ENCODE peak calls at places on chromosome 16, in ten cellular contexts. One of them, this sample, is unnamed.

GRCh38 chr16:626787-627457 is 3.9 kb upstream of the WFIKKN1 start:
- DNase-seq in B cell: no peak
- DNase-seq in HuH-7: no peak
- DNase-seq in AG08396: peak
- DNase-seq in stimulated activated CD4-positive, alpha-beta T cell treated with anti-CD3 and anti-CD28 coated beads, TNF-alpha, amount 100 ng/mL, for 4 hours: no peak
- DNase-seq in skeletal muscle cell: peak
- DNase-seq in activated T-cell treated with anti-CD3 and anti-CD28 coated beads for 1 hour: no peak
- DNase-seq in activated naive CD8-positive, alpha-beta T cell treated with anti-CD3 and anti-CD28 coated beads for 36 hours: no peak
- DNase-seq in Ammon's horn: peak
- DNase-seq in NCI-H2081: no peak
- DNase-seq in this sample: no peak

GRCh38 chr16:46974352-46974751 is 878 bp upstream of the DNAJA2 start:
- DNase-seq in NCI-H2081: no peak
- DNase-seq in AG08396: peak
- DNase-seq in activated T-cell treated with anti-CD3 and anti-CD28 coated beads for 1 hour: no peak
- DNase-seq in HuH-7: no peak
- DNase-seq in Ammon's horn: no peak
- DNase-seq in B cell: no peak
- DNase-seq in skeletal muscle cell: no peak
- DNase-seq in activated naive CD8-positive, alpha-beta T cell treated with anti-CD3 and anti-CD28 coated beads for 36 hours: peak
- DNase-seq in stimulated activated CD4-positive, alpha-beta T cell treated with anti-CD3 and anti-CD28 coated beads, TNF-alpha, amount 100 ng/mL, for 4 hours: no peak
- DNase-seq in this sample: no peak

GRCh38 chr16:82133798-82134197 is 36.2 kb downstream of the MPHOSPH6 start:
- DNase-seq in AG08396: no peak
- DNase-seq in NCI-H2081: no peak
- DNase-seq in B cell: no peak
- DNase-seq in activated naive CD8-positive, alpha-beta T cell treated with anti-CD3 and anti-CD28 coated beads for 36 hours: peak
- DNase-seq in HuH-7: no peak
- DNase-seq in skeletal muscle cell: no peak
- DNase-seq in Ammon's horn: no peak
- DNase-seq in stimulated activated CD4-positive, alpha-beta T cell treated with anti-CD3 and anti-CD28 coated beads, TNF-alpha, amount 100 ng/mL, for 4 hours: no peak
- DNase-seq in activated T-cell treated with anti-CD3 and anti-CD28 coated beads for 1 hour: no peak
- DNase-seq in this sample: no peak

GRCh38 chr16:3490911-3491629 is 4.2 kb downstream of the C16orf90 start:
- DNase-seq in stimulated activated CD4-positive, alpha-beta T cell treated with anti-CD3 and anti-CD28 coated beads, TNF-alpha, amount 100 ng/mL, for 4 hours: no peak
- DNase-seq in skeletal muscle cell: peak
- DNase-seq in activated naive CD8-positive, alpha-beta T cell treated with anti-CD3 and anti-CD28 coated beads for 36 hours: no peak
- DNase-seq in activated T-cell treated with anti-CD3 and anti-CD28 coated beads for 1 hour: no peak
- DNase-seq in AG08396: peak
- DNase-seq in B cell: no peak
- DNase-seq in NCI-H2081: no peak
- DNase-seq in Ammon's horn: no peak
- DNase-seq in HuH-7: no peak
- DNase-seq in this sample: no peak

GRCh38 chr16:19118938-19119431 is 5.2 kb downstream of the ITPRIPL2 start:
- DNase-seq in activated naive CD8-positive, alpha-beta T cell treated with anti-CD3 and anti-CD28 coated beads for 36 hours: peak
- DNase-seq in B cell: no peak
- DNase-seq in HuH-7: no peak
- DNase-seq in Ammon's horn: peak
- DNase-seq in activated T-cell treated with anti-CD3 and anti-CD28 coated beads for 1 hour: no peak
- DNase-seq in skeletal muscle cell: peak
- DNase-seq in AG08396: peak
- DNase-seq in NCI-H2081: no peak
- DNase-seq in stimulated activated CD4-positive, alpha-beta T cell treated with anti-CD3 and anti-CD28 coated beads, TNF-alpha, amount 100 ng/mL, for 4 hours: no peak
- DNase-seq in this sample: no peak

GRCh38 chr16:20023190-20023589 is 50.5 kb downstream of the GPR139 start:
- DNase-seq in HuH-7: no peak
- DNase-seq in activated naive CD8-positive, alpha-beta T cell treated with anti-CD3 and anti-CD28 coated beads for 36 hours: no peak
- DNase-seq in stimulated activated CD4-positive, alpha-beta T cell treated with anti-CD3 and anti-CD28 coated beads, TNF-alpha, amount 100 ng/mL, for 4 hours: no peak
- DNase-seq in Ammon's horn: no peak
- DNase-seq in activated T-cell treated with anti-CD3 and anti-CD28 coated beads for 1 hour: no peak
- DNase-seq in skeletal muscle cell: no peak
- DNase-seq in B cell: no peak
- DNase-seq in NCI-H2081: no peak
- DNase-seq in AG08396: no peak
- DNase-seq in this sample: no peak

GRCh38 chr16:57023541-57024249 is 34.3 kb downstream of the NLRC5 start:
- DNase-seq in Ammon's horn: no peak
- DNase-seq in HuH-7: no peak
- DNase-seq in activated T-cell treated with anti-CD3 and anti-CD28 coated beads for 1 hour: peak
- DNase-seq in AG08396: no peak
- DNase-seq in stimulated activated CD4-positive, alpha-beta T cell treated with anti-CD3 and anti-CD28 coated beads, TNF-alpha, amount 100 ng/mL, for 4 hours: peak
- DNase-seq in NCI-H2081: no peak
- DNase-seq in activated naive CD8-positive, alpha-beta T cell treated with anti-CD3 and anti-CD28 coated beads for 36 hours: peak
- DNase-seq in skeletal muscle cell: no peak
- DNase-seq in B cell: no peak
- DNase-seq in this sample: no peak

GRCh38 chr16:49755291-49755611 is 100.7 kb downstream of the ZNF423 start:
- DNase-seq in B cell: no peak
- DNase-seq in AG08396: no peak
- DNase-seq in HuH-7: peak
- DNase-seq in Ammon's horn: peak
- DNase-seq in skeletal muscle cell: no peak
- DNase-seq in stimulated activated CD4-positive, alpha-beta T cell treated with anti-CD3 and anti-CD28 coated beads, TNF-alpha, amount 100 ng/mL, for 4 hours: no peak
- DNase-seq in NCI-H2081: no peak
- DNase-seq in activated T-cell treated with anti-CD3 and anti-CD28 coated beads for 1 hour: no peak
- DNase-seq in activated naive CD8-positive, alpha-beta T cell treated with anti-CD3 and anti-CD28 coated beads for 36 hours: no peak
- DNase-seq in this sample: no peak

GRCh38 chr16:14132696-14133048 is 61.6 kb downstream of the MRTFB start:
- DNase-seq in activated T-cell treated with anti-CD3 and anti-CD28 coated beads for 1 hour: no peak
- DNase-seq in NCI-H2081: no peak
- DNase-seq in Ammon's horn: no peak
- DNase-seq in skeletal muscle cell: no peak
- DNase-seq in B cell: no peak
- DNase-seq in stimulated activated CD4-positive, alpha-beta T cell treated with anti-CD3 and anti-CD28 coated beads, TNF-alpha, amount 100 ng/mL, for 4 hours: no peak
- DNase-seq in activated naive CD8-positive, alpha-beta T cell treated with anti-CD3 and anti-CD28 coated beads for 36 hours: no peak
- DNase-seq in HuH-7: no peak
- DNase-seq in AG08396: peak
- DNase-seq in this sample: no peak

GRCh38 chr16:70160388-70160787 is 13.2 kb upstream of the CLEC18C start:
- DNase-seq in Ammon's horn: no peak
- DNase-seq in AG08396: no peak
- DNase-seq in activated T-cell treated with anti-CD3 and anti-CD28 coated beads for 1 hour: no peak
- DNase-seq in activated naive CD8-positive, alpha-beta T cell treated with anti-CD3 and anti-CD28 coated beads for 36 hours: no peak
- DNase-seq in skeletal muscle cell: no peak
- DNase-seq in HuH-7: no peak
- DNase-seq in B cell: no peak
- DNase-seq in stimulated activated CD4-positive, alpha-beta T cell treated with anti-CD3 and anti-CD28 coated beads, TNF-alpha, amount 100 ng/mL, for 4 hours: no peak
- DNase-seq in NCI-H2081: no peak
- DNase-seq in this sample: no peak

GRCh38 chr16:11700264-11701029 is 32.2 kb downstream of the SNN start:
- DNase-seq in Ammon's horn: no peak
- DNase-seq in HuH-7: peak
- DNase-seq in AG08396: no peak
- DNase-seq in skeletal muscle cell: no peak
- DNase-seq in B cell: no peak
- DNase-seq in activated naive CD8-positive, alpha-beta T cell treated with anti-CD3 and anti-CD28 coated beads for 36 hours: no peak
- DNase-seq in activated T-cell treated with anti-CD3 and anti-CD28 coated beads for 1 hour: no peak
- DNase-seq in stimulated activated CD4-positive, alpha-beta T cell treated with anti-CD3 and anti-CD28 coated beads, TNF-alpha, amount 100 ng/mL, for 4 hours: no peak
- DNase-seq in NCI-H2081: no peak
- DNase-seq in this sample: no peak

GRCh38 chr16:28915181-28915580 is 9.9 kb downstream of the RABEP2 start:
- DNase-seq in B cell: no peak
- DNase-seq in AG08396: peak
- DNase-seq in Ammon's horn: no peak
- DNase-seq in skeletal muscle cell: peak
- DNase-seq in activated T-cell treated with anti-CD3 and anti-CD28 coated beads for 1 hour: no peak
- DNase-seq in activated naive CD8-positive, alpha-beta T cell treated with anti-CD3 and anti-CD28 coated beads for 36 hours: no peak
- DNase-seq in NCI-H2081: no peak
- DNase-seq in HuH-7: no peak
- DNase-seq in stimulated activated CD4-positive, alpha-beta T cell treated with anti-CD3 and anti-CD28 coated beads, TNF-alpha, amount 100 ng/mL, for 4 hours: no peak
- DNase-seq in this sample: no peak

GRCh38 chr16:17271687-17272086 is 199.1 kb downstream of the XYLT1 start:
- DNase-seq in Ammon's horn: peak
- DNase-seq in HuH-7: no peak
- DNase-seq in skeletal muscle cell: no peak
- DNase-seq in activated T-cell treated with anti-CD3 and anti-CD28 coated beads for 1 hour: no peak
- DNase-seq in NCI-H2081: no peak
- DNase-seq in B cell: no peak
- DNase-seq in activated naive CD8-positive, alpha-beta T cell treated with anti-CD3 and anti-CD28 coated beads for 36 hours: no peak
- DNase-seq in AG08396: no peak
- DNase-seq in stimulated activated CD4-positive, alpha-beta T cell treated with anti-CD3 and anti-CD28 coated beads, TNF-alpha, amount 100 ng/mL, for 4 hours: no peak
- DNase-seq in this sample: peak

GRCh38 chr16:71229344-71229743 is 1.2 kb downstream of the HYDIN start:
- DNase-seq in B cell: no peak
- DNase-seq in skeletal muscle cell: no peak
- DNase-seq in stimulated activated CD4-positive, alpha-beta T cell treated with anti-CD3 and anti-CD28 coated beads, TNF-alpha, amount 100 ng/mL, for 4 hours: no peak
- DNase-seq in activated T-cell treated with anti-CD3 and anti-CD28 coated beads for 1 hour: no peak
- DNase-seq in NCI-H2081: no peak
- DNase-seq in Ammon's horn: no peak
- DNase-seq in activated naive CD8-positive, alpha-beta T cell treated with anti-CD3 and anti-CD28 coated beads for 36 hours: no peak
- DNase-seq in AG08396: no peak
- DNase-seq in HuH-7: no peak
- DNase-seq in this sample: no peak

GRCh38 chr16:81585785-81586184 is 141.2 kb downstream of the CMIP start:
- DNase-seq in activated T-cell treated with anti-CD3 and anti-CD28 coated beads for 1 hour: no peak
- DNase-seq in NCI-H2081: no peak
- DNase-seq in AG08396: no peak
- DNase-seq in HuH-7: peak
- DNase-seq in skeletal muscle cell: no peak
- DNase-seq in stimulated activated CD4-positive, alpha-beta T cell treated with anti-CD3 and anti-CD28 coated beads, TNF-alpha, amount 100 ng/mL, for 4 hours: no peak
- DNase-seq in Ammon's horn: no peak
- DNase-seq in B cell: no peak
- DNase-seq in activated naive CD8-positive, alpha-beta T cell treated with anti-CD3 and anti-CD28 coated beads for 36 hours: no peak
- DNase-seq in this sample: no peak

GRCh38 chr16:10033561-10033960 is 148.7 kb downstream of the GRIN2A start:
- DNase-seq in HuH-7: no peak
- DNase-seq in Ammon's horn: no peak
- DNase-seq in AG08396: no peak
- DNase-seq in activated T-cell treated with anti-CD3 and anti-CD28 coated beads for 1 hour: no peak
- DNase-seq in NCI-H2081: no peak
- DNase-seq in activated naive CD8-positive, alpha-beta T cell treated with anti-CD3 and anti-CD28 coated beads for 36 hours: no peak
- DNase-seq in stimulated activated CD4-positive, alpha-beta T cell treated with anti-CD3 and anti-CD28 coated beads, TNF-alpha, amount 100 ng/mL, for 4 hours: no peak
- DNase-seq in skeletal muscle cell: no peak
- DNase-seq in B cell: no peak
- DNase-seq in this sample: no peak

GRCh38 chr16:4465977-4466779 is 8.2 kb downstream of the NMRAL1 start:
- DNase-seq in activated naive CD8-positive, alpha-beta T cell treated with anti-CD3 and anti-CD28 coated beads for 36 hours: peak
- DNase-seq in HuH-7: no peak
- DNase-seq in AG08396: no peak
- DNase-seq in Ammon's horn: no peak
- DNase-seq in B cell: no peak
- DNase-seq in NCI-H2081: no peak
- DNase-seq in stimulated activated CD4-positive, alpha-beta T cell treated with anti-CD3 and anti-CD28 coated beads, TNF-alpha, amount 100 ng/mL, for 4 hours: peak
- DNase-seq in activated T-cell treated with anti-CD3 and anti-CD28 coated beads for 1 hour: peak
- DNase-seq in skeletal muscle cell: no peak
- DNase-seq in this sample: no peak

GRCh38 chr16:65994305-65994704 is 372.2 kb upstream of the CDH5 start:
- DNase-seq in AG08396: no peak
- DNase-seq in Ammon's horn: no peak
- DNase-seq in skeletal muscle cell: peak
- DNase-seq in activated naive CD8-positive, alpha-beta T cell treated with anti-CD3 and anti-CD28 coated beads for 36 hours: no peak
- DNase-seq in NCI-H2081: no peak
- DNase-seq in B cell: no peak
- DNase-seq in HuH-7: no peak
- DNase-seq in activated T-cell treated with anti-CD3 and anti-CD28 coated beads for 1 hour: no peak
- DNase-seq in stimulated activated CD4-positive, alpha-beta T cell treated with anti-CD3 and anti-CD28 coated beads, TNF-alpha, amount 100 ng/mL, for 4 hours: no peak
- DNase-seq in this sample: no peak

GRCh38 chr16:47905771-47906170 is 250.0 kb downstream of the ABCC12 start:
- DNase-seq in activated T-cell treated with anti-CD3 and anti-CD28 coated beads for 1 hour: no peak
- DNase-seq in NCI-H2081: no peak
- DNase-seq in stimulated activated CD4-positive, alpha-beta T cell treated with anti-CD3 and anti-CD28 coated beads, TNF-alpha, amount 100 ng/mL, for 4 hours: no peak
- DNase-seq in AG08396: no peak
- DNase-seq in Ammon's horn: no peak
- DNase-seq in activated naive CD8-positive, alpha-beta T cell treated with anti-CD3 and anti-CD28 coated beads for 36 hours: no peak
- DNase-seq in B cell: no peak
- DNase-seq in HuH-7: no peak
- DNase-seq in skeletal muscle cell: no peak
- DNase-seq in this sample: no peak

GRCh38 chr16:67156146-67156844 is 3.4 kb downstream of the TRADD start:
- DNase-seq in activated T-cell treated with anti-CD3 and anti-CD28 coated beads for 1 hour: no peak
- DNase-seq in NCI-H2081: no peak
- DNase-seq in stimulated activated CD4-positive, alpha-beta T cell treated with anti-CD3 and anti-CD28 coated beads, TNF-alpha, amount 100 ng/mL, for 4 hours: no peak
- DNase-seq in B cell: no peak
- DNase-seq in AG08396: no peak
- DNase-seq in activated naive CD8-positive, alpha-beta T cell treated with anti-CD3 and anti-CD28 coated beads for 36 hours: no peak
- DNase-seq in Ammon's horn: no peak
- DNase-seq in skeletal muscle cell: no peak
- DNase-seq in HuH-7: no peak
- DNase-seq in this sample: no peak